ENCODE peak calls at places on chromosome 11, in five cellular contexts. V is gastrocnemius medialis, R is lower leg skin, G is tibial nerve, M is body of pancreas. B is an unnamed sample.

GRCh38 chr11:129846508-129847335 is 31.1 kb downstream of the TMEM45B start:
- DNase-seq in G (no peak), R (no peak), V (no peak), M (no peak), B (no peak)

GRCh38 chr11:19995131-19995530 is 165.1 kb downstream of the DBX1 start:
- DNase-seq in R (no peak), V (peak; percentile 67), G (no peak), M (no peak), B (peak; percentile 48)

GRCh38 chr11:9738126-9738525 is 74.2 kb downstream of the SWAP70 start:
- DNase-seq in R (no peak), M (no peak), G (no peak), V (no peak), B (no peak)

GRCh38 chr11:117979481-117980211 is 6.5 kb upstream of the IL10RA start:
- DNase-seq in V (no peak), G (no peak), M (no peak), R (no peak), B (no peak)

GRCh38 chr11:125110996-125111340 is 458 bp downstream of the TMEM218 start:
- DNase-seq in M (peak; percentile 18), G (no peak), R (no peak), V (no peak), B (no peak)

GRCh38 chr11:60785806-60786361 is 751 bp downstream of the MS4A10 start:
- DNase-seq in M (no peak), V (no peak), R (no peak), G (no peak), B (no peak)

GRCh38 chr11:105793092-105793491 is 183.2 kb downstream of the GRIA4 start:
- DNase-seq in R (no peak), V (no peak), M (no peak), G (no peak), B (no peak)

GRCh38 chr11:73047773-73048371 is 94.2 kb downstream of the FCHSD2 start:
- DNase-seq in G (no peak), M (no peak), V (no peak), R (no peak), B (no peak)

GRCh38 chr11:7903940-7904339 is 27.1 kb downstream of the OR10A6 start:
- DNase-seq in M (no peak), G (no peak), V (no peak), R (no peak), B (no peak)

GRCh38 chr11:87263979-87264378 is 226.2 kb downstream of the TMEM135 start:
- DNase-seq in G (no peak), M (no peak), R (no peak), V (no peak), B (no peak)

GRCh38 chr11:128653828-128654231 is 40.0 kb upstream of the FLI1 start:
- DNase-seq in G (peak; percentile 19), R (peak; percentile 92), M (peak; percentile 71), V (peak; percentile 45), B (no peak)

GRCh38 chr11:116189378-116190170 is 583.2 kb downstream of the BUD13 start:
- DNase-seq in M (no peak), R (no peak), G (no peak), V (no peak), B (no peak)

GRCh38 chr11:74121804-74122203 is 49.0 kb downstream of the C2CD3 start:
- DNase-seq in V (no peak), G (no peak), M (no peak), R (no peak), B (no peak)

GRCh38 chr11:8671651-8672062 is 10.8 kb downstream of the TRIM66 start:
- DNase-seq in V (no peak), M (peak; percentile 51), G (peak; percentile 45), R (peak; percentile 76), B (no peak)

GRCh38 chr11:118126082-118126838 is 26.4 kb downstream of the SCN4B start:
- DNase-seq in R (no peak), G (no peak), V (no peak), M (no peak), B (no peak)

GRCh38 chr11:5992604-5993251 is 5.9 kb upstream of the OR52L1 start:
- DNase-seq in G (no peak), V (no peak), M (no peak), R (no peak), B (peak; percentile 14)

GRCh38 chr11:94171693-94172440 is 43.2 kb downstream of the PANX1 start:
- DNase-seq in M (peak; percentile 43), R (no peak), V (no peak), G (peak; percentile 33), B (peak; percentile 54)

GRCh38 chr11:74085542-74085892 is 76.6 kb upstream of the UCP3 start:
- DNase-seq in R (no peak), M (no peak), G (peak; percentile 33), V (no peak), B (peak; percentile 82)

GRCh38 chr11:99069831-99070444 is 49.2 kb downstream of the CNTN5 start:
- DNase-seq in R (no peak), M (no peak), G (no peak), V (no peak), B (no peak)

GRCh38 chr11:114746013-114746412 is 67.7 kb downstream of the NXPE2 start:
- DNase-seq in V (no peak), G (no peak), R (no peak), M (no peak), B (no peak)

GRCh38 chr11:1351278-1351937 is 38.3 kb upstream of the BRSK2 start:
- DNase-seq in G (no peak), V (peak; percentile 2), R (no peak), M (no peak), B (peak; percentile 14)
- TF ChIP-seq POLR2A in G (no peak), V (no peak), R (no peak), M (no peak), B (no peak)

GRCh38 chr11:66720223-66720898 is 8.7 kb downstream of the SPTBN2 start:
- DNase-seq in R (no peak), M (peak; percentile 92), V (no peak), G (no peak), B (no peak)
- TF ChIP-seq POLR2A in R (no peak), M (peak; percentile 87), V (no peak), G (no peak), B (no peak)

DNA sequence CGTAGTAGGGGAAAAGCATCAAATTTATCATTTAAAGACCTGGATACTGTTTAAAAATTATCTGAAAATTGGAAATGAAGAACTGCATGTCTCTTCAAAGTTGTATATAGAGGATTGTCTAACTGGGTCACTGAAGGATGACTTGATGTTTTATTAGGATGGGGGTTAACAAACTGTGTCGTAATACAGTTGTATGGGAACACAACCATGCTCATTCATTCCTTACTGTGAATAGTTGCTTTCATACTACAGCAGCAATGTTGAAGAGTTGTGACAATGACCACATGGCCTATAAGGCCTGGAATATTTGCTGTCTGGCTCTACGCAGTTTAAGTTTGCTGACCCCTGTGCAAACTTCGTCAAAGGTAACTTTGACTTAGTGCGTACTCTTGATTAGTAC is 38.3 kb downstream of the FDX1 start:
- DNase-seq in V (no peak), R (no peak), M (no peak), G (no peak), B (no peak)
- TF ChIP-seq POLR2A in V (no peak), R (no peak), M (no peak), G (no peak), B (no peak)

GRCh38 chr11:68043349-68044144 is 4.7 kb downstream of the TCIRG1 start:
- DNase-seq in M (no peak), R (no peak), G (no peak), V (no peak), B (peak; percentile 94)
- TF ChIP-seq POLR2A in M (no peak), R (no peak), G (no peak), V (no peak), B (no peak)

B was measured in erythroblast.